ENCODE peak calls at places on chromosomes 3 and 15, in ten cellular contexts. One of them, this sample, is unnamed.

GRCh38 chr3:106068795-106069194 is 200.0 kb upstream of the CBLB start:
- DNase-seq in NCI-H1417: no peak
- DNase-seq in stimulated activated CD8-positive, alpha-beta memory T cell treated with anti-CD3 and anti-CD28 coated beads, Interleukin-4, amount 100 ng/mL, for 1 hour: no peak
- DNase-seq in PC-3: no peak
- DNase-seq in posterior vena cava: no peak
- DNase-seq in T-helper 1 cell: peak
- DNase-seq in AG09319: peak
- DNase-seq in HT1080: no peak
- DNase-seq in AML-193: no peak
- DNase-seq in KBM-7: no peak
- DNase-seq in this sample: no peak

GRCh38 chr15:82105458-82106205 is 59.8 kb upstream of the MEX3B start:
- DNase-seq in NCI-H1417: peak
- DNase-seq in stimulated activated CD8-positive, alpha-beta memory T cell treated with anti-CD3 and anti-CD28 coated beads, Interleukin-4, amount 100 ng/mL, for 1 hour: no peak
- DNase-seq in AML-193: no peak
- DNase-seq in PC-3: peak
- DNase-seq in AG09319: peak
- DNase-seq in T-helper 1 cell: no peak
- DNase-seq in HT1080: no peak
- DNase-seq in posterior vena cava: peak
- DNase-seq in KBM-7: no peak
- DNase-seq in this sample: no peak

GRCh38 chr15:67758610-67759300 is 66.6 kb upstream of the SKOR1 start:
- DNase-seq in T-helper 1 cell: peak
- DNase-seq in stimulated activated CD8-positive, alpha-beta memory T cell treated with anti-CD3 and anti-CD28 coated beads, Interleukin-4, amount 100 ng/mL, for 1 hour: no peak
- DNase-seq in NCI-H1417: no peak
- DNase-seq in PC-3: no peak
- DNase-seq in AG09319: no peak
- DNase-seq in AML-193: no peak
- DNase-seq in KBM-7: no peak
- DNase-seq in posterior vena cava: no peak
- DNase-seq in HT1080: no peak
- DNase-seq in this sample: no peak

GRCh38 chr15:74179101-74179841 is 5.8 kb downstream of the ISLR start:
- DNase-seq in posterior vena cava: peak
- DNase-seq in AG09319: peak
- DNase-seq in HT1080: peak
- DNase-seq in stimulated activated CD8-positive, alpha-beta memory T cell treated with anti-CD3 and anti-CD28 coated beads, Interleukin-4, amount 100 ng/mL, for 1 hour: no peak
- DNase-seq in KBM-7: no peak
- DNase-seq in AML-193: no peak
- DNase-seq in PC-3: peak
- DNase-seq in NCI-H1417: no peak
- DNase-seq in T-helper 1 cell: no peak
- DNase-seq in this sample: no peak

GRCh38 chr3:155737844-155738460 is 6.9 kb downstream of the PLCH1 start:
- DNase-seq in stimulated activated CD8-positive, alpha-beta memory T cell treated with anti-CD3 and anti-CD28 coated beads, Interleukin-4, amount 100 ng/mL, for 1 hour: no peak
- DNase-seq in AG09319: no peak
- DNase-seq in posterior vena cava: no peak
- DNase-seq in KBM-7: peak
- DNase-seq in HT1080: no peak
- DNase-seq in NCI-H1417: no peak
- DNase-seq in AML-193: peak
- DNase-seq in T-helper 1 cell: no peak
- DNase-seq in PC-3: peak
- DNase-seq in this sample: no peak

GRCh38 chr3:152048826-152049225 is 175.4 kb downstream of the SUCNR1 start:
- DNase-seq in PC-3: no peak
- DNase-seq in NCI-H1417: no peak
- DNase-seq in AML-193: no peak
- DNase-seq in KBM-7: no peak
- DNase-seq in T-helper 1 cell: no peak
- DNase-seq in stimulated activated CD8-positive, alpha-beta memory T cell treated with anti-CD3 and anti-CD28 coated beads, Interleukin-4, amount 100 ng/mL, for 1 hour: no peak
- DNase-seq in posterior vena cava: no peak
- DNase-seq in AG09319: no peak
- DNase-seq in HT1080: no peak
- DNase-seq in this sample: no peak

GRCh38 chr3:40718209-40718608 is 193.4 kb downstream of the ZNF621 start:
- DNase-seq in AML-193: no peak
- DNase-seq in T-helper 1 cell: no peak
- DNase-seq in KBM-7: no peak
- DNase-seq in HT1080: peak
- DNase-seq in stimulated activated CD8-positive, alpha-beta memory T cell treated with anti-CD3 and anti-CD28 coated beads, Interleukin-4, amount 100 ng/mL, for 1 hour: no peak
- DNase-seq in AG09319: no peak
- DNase-seq in PC-3: no peak
- DNase-seq in posterior vena cava: no peak
- DNase-seq in NCI-H1417: no peak
- DNase-seq in this sample: no peak

GRCh38 chr3:188819939-188820338 is 351.8 kb upstream of the TPRG1 start:
- DNase-seq in HT1080: no peak
- DNase-seq in PC-3: no peak
- DNase-seq in T-helper 1 cell: no peak
- DNase-seq in NCI-H1417: no peak
- DNase-seq in AML-193: peak
- DNase-seq in AG09319: no peak
- DNase-seq in KBM-7: no peak
- DNase-seq in stimulated activated CD8-positive, alpha-beta memory T cell treated with anti-CD3 and anti-CD28 coated beads, Interleukin-4, amount 100 ng/mL, for 1 hour: no peak
- DNase-seq in posterior vena cava: no peak
- DNase-seq in this sample: no peak

GRCh38 chr3:37956353-37957184 is 34.0 kb upstream of the VILL start:
- DNase-seq in NCI-H1417: no peak
- DNase-seq in posterior vena cava: no peak
- DNase-seq in KBM-7: no peak
- DNase-seq in T-helper 1 cell: no peak
- DNase-seq in stimulated activated CD8-positive, alpha-beta memory T cell treated with anti-CD3 and anti-CD28 coated beads, Interleukin-4, amount 100 ng/mL, for 1 hour: no peak
- DNase-seq in HT1080: no peak
- DNase-seq in PC-3: no peak
- DNase-seq in AML-193: no peak
- DNase-seq in AG09319: no peak
- DNase-seq in this sample: no peak

GRCh38 chr3:194205675-194206133 is 69.8 kb downstream of the HES1 start:
- DNase-seq in NCI-H1417: peak
- DNase-seq in HT1080: peak
- DNase-seq in PC-3: peak
- DNase-seq in KBM-7: peak
- DNase-seq in AG09319: no peak
- DNase-seq in posterior vena cava: no peak
- DNase-seq in T-helper 1 cell: peak
- DNase-seq in stimulated activated CD8-positive, alpha-beta memory T cell treated with anti-CD3 and anti-CD28 coated beads, Interleukin-4, amount 100 ng/mL, for 1 hour: no peak
- DNase-seq in AML-193: peak
- DNase-seq in this sample: no peak

GRCh38 chr3:82654708-82655107 is 893.3 kb upstream of the GBE1 start:
- DNase-seq in KBM-7: no peak
- DNase-seq in NCI-H1417: no peak
- DNase-seq in posterior vena cava: no peak
- DNase-seq in T-helper 1 cell: no peak
- DNase-seq in AML-193: no peak
- DNase-seq in PC-3: no peak
- DNase-seq in HT1080: no peak
- DNase-seq in stimulated activated CD8-positive, alpha-beta memory T cell treated with anti-CD3 and anti-CD28 coated beads, Interleukin-4, amount 100 ng/mL, for 1 hour: no peak
- DNase-seq in AG09319: no peak
- DNase-seq in this sample: no peak

GRCh38 chr3:100047455-100048141 is 66.7 kb downstream of the FILIP1L start:
- DNase-seq in KBM-7: peak
- DNase-seq in HT1080: peak
- DNase-seq in stimulated activated CD8-positive, alpha-beta memory T cell treated with anti-CD3 and anti-CD28 coated beads, Interleukin-4, amount 100 ng/mL, for 1 hour: no peak
- DNase-seq in AG09319: no peak
- DNase-seq in PC-3: peak
- DNase-seq in NCI-H1417: no peak
- DNase-seq in posterior vena cava: no peak
- DNase-seq in T-helper 1 cell: peak
- DNase-seq in AML-193: peak
- DNase-seq in this sample: no peak